ENCODE peak calls at places on chromosomes 11 and 22, in nine cellular contexts. F is transverse colon, E is gastrocnemius medialis, Q is thyroid gland, A is breast epithelium, C is right lobe of liver, R is prostate gland, V is stomach, M is Peyer's patch. T is an unnamed sample.

GRCh38 chr11:46238078-46238966 is 39.1 kb upstream of the CREB3L1 start:
- DNase-seq in F (peak; percentile 73), E (no peak), Q (peak; percentile 44), A (no peak), C (peak; percentile 78), R (peak; percentile 14), V (peak; percentile 74), M (peak; percentile 48), T (peak; percentile 88)

GRCh38 chr11:76810151-76810853 is 27.1 kb downstream of the TSKU start:
- DNase-seq in F (peak; percentile 64), E (no peak), Q (peak; percentile 40), A (peak; percentile 19), C (no peak), R (no peak), V (no peak), M (no peak), T (peak; percentile 56)

GRCh38 chr11:14443642-14444041 is 56.0 kb downstream of the COPB1 start:
- DNase-seq in F (peak; percentile 27), E (no peak), Q (no peak), A (no peak), C (peak; percentile 67), R (no peak), V (peak; percentile 48), M (no peak), T (peak; percentile 85)

GRCh38 chr11:71171576-71171975 is 80.8 kb downstream of the SHANK2 start:
- DNase-seq in F (no peak), E (no peak), Q (no peak), A (no peak), C (no peak), R (no peak), V (no peak), M (no peak), T (no peak)

GRCh38 chr11:10023202-10023601 is 270.8 kb downstream of the SBF2 start:
- DNase-seq in F (no peak), E (no peak), Q (no peak), A (no peak), C (no peak), R (no peak), V (no peak), M (no peak), T (no peak)

GRCh38 chr11:69948256-69949141 is 129.3 kb upstream of the FGF3 start:
- DNase-seq in F (peak; percentile 48), E (no peak), Q (no peak), A (no peak), C (peak; percentile 52), R (no peak), V (peak; percentile 65), M (no peak), T (no peak)

GRCh38 chr11:58493676-58494075 is 14.2 kb downstream of the OR5B21 start:
- DNase-seq in F (no peak), E (no peak), Q (no peak), A (no peak), C (no peak), R (no peak), V (no peak), M (no peak), T (no peak)

GRCh38 chr22:17808688-17809403 is 34.6 kb upstream of the BID start:
- DNase-seq in F (no peak), E (peak; percentile 62), Q (no peak), A (no peak), C (no peak), R (no peak), V (no peak), M (no peak), T (no peak)

GRCh38 chr11:68383976-68384501 is 71.6 kb downstream of the LRP5 start:
- DNase-seq in F (peak; percentile 75), E (peak; percentile 45), Q (peak; percentile 65), A (no peak), C (no peak), R (peak; percentile 47), V (peak; percentile 71), M (peak; percentile 71), T (peak; percentile 66)

GRCh38 chr22:41939981-41940852 is 6.7 kb downstream of the CENPM start:
- DNase-seq in F (peak; percentile 94), E (peak; percentile 41), Q (no peak), A (peak; percentile 80), C (no peak), R (peak; percentile 75), V (peak; percentile 83), M (peak; percentile 99), T (no peak)
- H3K36me3 ChIP-seq in F (no peaks in the 10 kb centered on the region), E (no peaks in the 10 kb centered on the region), Q (no peaks in the 10 kb centered on the region), A (no peaks in the 10 kb centered on the region), C (no peaks in the 10 kb centered on the region), R (no peaks in the 10 kb centered on the region), V (no peaks in the 10 kb centered on the region), M (no peaks in the 10 kb centered on the region), T (no peaks in the 10 kb centered on the region)

DNA sequence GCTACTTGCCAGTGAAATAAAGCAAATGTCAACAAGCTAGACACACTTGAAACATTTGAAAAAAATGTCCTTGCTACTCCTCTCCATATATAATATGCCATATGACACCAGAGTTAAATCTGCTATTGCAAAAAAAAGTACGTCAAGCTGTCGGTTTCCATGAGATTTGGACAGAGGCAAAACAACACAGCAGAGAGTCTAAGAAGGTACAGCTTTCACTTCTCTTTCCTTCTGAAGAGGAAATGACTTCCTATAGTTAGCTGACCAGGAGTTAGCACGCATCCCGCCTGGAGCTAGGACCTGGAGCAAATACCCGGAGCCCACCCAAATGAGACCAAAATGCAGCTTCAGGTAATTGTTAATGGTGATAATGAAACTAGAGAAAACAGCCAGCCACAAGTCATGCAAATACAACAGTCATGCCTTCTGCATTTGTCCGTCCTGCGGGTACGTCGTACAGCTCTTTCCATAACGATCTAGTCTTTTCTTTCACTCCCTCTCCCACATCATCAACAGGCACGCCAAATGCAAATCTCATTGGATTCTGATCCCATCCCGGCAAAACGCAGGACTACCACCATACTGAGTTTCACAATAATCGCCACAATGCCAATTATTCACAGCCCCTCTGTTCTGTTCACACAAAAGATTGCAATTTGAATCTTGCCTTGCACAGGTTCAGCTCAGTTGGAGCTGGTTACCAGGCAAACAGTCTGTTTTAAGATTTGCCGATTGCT is 395.0 kb upstream of the CCDC90B start:
- DNase-seq in F (no peak), E (no peak), Q (peak; percentile 17), A (no peak), C (no peak), R (peak; percentile 6), V (no peak), M (no peak), T (no peak)
- H3K4me3 ChIP-seq in F (no peak overlapping the region), E (peak overlapping the region; percentile 40), Q (no peak overlapping the region), A (peak overlapping the region; percentile 42), C (no peak overlapping the region), R (peak overlapping the region; percentile 30), V (peak overlapping the region; percentile 45), M (no peak overlapping the region), T (no peak overlapping the region)

GRCh38 chr22:39522567-39523300 is 2.4 kb downstream of the ATF4 start:
- DNase-seq in F (peak; percentile 69), E (peak; percentile 86), Q (peak; percentile 46), A (no peak), C (peak; percentile 38), R (peak; percentile 82), V (peak; percentile 56), M (no peak), T (peak; percentile 73)

GRCh38 chr22:39519681-39520053 is 695 bp upstream of the ATF4 start:
- DNase-seq in F (peak; percentile 69), E (peak; percentile 64), Q (peak; percentile 69), A (no peak), C (peak; percentile 79), R (peak; percentile 57), V (peak; percentile 62), M (peak; percentile 54), T (peak; percentile 75)

GRCh38 chr22:39518996-39519680 is 1.2 kb upstream of the ATF4 start:
- DNase-seq in F (peak; percentile 51), E (no peak), Q (no peak), A (no peak), C (peak; percentile 3), R (no peak), V (no peak), M (no peak), T (peak; percentile 51)

GRCh38 chr22:39520054-39520873 is at the start of gene ATF4:
- DNase-seq in F (peak; percentile 98), E (peak; percentile 99), Q (peak; percentile 99), A (peak; percentile 98), C (peak; percentile 97), R (peak; percentile 98), V (peak; percentile 98), M (peak; percentile 97), T (peak; percentile 99)

DNA sequence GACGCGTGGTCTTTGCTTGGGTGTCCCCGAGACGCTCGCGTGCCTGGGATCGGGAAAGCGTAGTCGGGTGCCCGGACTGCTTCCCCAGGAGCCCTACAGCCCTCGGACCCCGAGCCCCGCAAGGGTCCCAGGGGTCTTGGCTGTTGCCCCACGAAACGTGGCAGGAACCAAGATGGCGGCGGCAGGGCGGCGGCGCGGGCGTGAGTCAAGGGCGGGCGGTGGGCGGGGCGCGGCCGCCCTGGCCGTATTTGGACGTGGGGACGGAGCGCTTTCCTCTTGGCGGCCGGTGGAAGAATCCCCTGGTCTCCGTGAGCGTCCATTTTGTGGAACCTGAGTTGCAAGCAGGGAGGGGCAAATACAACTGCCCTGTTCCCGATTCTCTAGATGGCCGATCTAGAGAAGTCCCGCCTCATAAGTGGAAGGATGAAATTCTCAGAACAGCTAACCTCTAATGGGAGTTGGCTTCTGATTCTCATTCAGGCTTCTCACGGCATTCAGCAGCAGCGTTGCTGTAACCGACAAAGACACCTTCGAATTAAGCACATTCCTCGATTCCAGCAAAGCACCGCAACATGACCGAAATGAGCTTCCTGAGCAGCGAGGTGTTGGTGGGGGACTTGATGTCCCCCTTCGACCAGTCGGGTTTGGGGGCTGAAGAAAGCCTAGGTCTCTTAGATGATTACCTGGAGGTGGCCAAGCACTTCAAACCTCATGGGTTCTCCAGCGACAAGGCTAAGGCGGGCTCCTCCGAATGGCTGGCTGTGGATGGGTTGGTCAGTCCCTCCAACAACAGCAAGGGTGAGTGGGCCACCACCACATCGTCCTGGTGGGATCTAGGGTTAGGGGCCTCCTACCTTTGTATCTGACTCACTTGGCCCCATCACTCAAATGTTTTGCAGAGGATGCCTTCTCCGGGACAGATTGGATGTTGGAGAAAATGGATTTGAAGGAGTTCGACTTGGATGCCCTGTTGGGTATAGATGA is 804 bp downstream of the ATF4 start:
- DNase-seq in F (peak; percentile 84), E (peak; percentile 87), Q (peak; percentile 81), A (peak; percentile 69), C (peak; percentile 84), R (peak; percentile 66), V (peak; percentile 77), M (peak; percentile 74), T (peak; percentile 87)
- TF ChIP-seq POLR2A in F (no peak), E (no peak), Q (no peak), A (no peak), C (no peak), R (no peak), V (no peak), M (no peak), T (no peak)

GRCh38 chr11:111360150-111361043 is 18.7 kb downstream of the POU2AF1 start:
- DNase-seq in F (peak; percentile 81), E (no peak), Q (no peak), A (no peak), C (peak; percentile 89), R (no peak), V (peak; percentile 91), M (no peak), T (no peak)

GRCh38 chr11:111361874-111362273 is 17.2 kb downstream of the POU2AF1 start:
- DNase-seq in F (peak; percentile 49), E (no peak), Q (no peak), A (no peak), C (no peak), R (no peak), V (peak; percentile 55), M (no peak), T (no peak)

GRCh38 chr11:111362887-111363411 is 16.1 kb downstream of the POU2AF1 start:
- DNase-seq in F (peak; percentile 45), E (no peak), Q (peak; percentile 86), A (peak; percentile 63), C (peak; percentile 93), R (peak; percentile 82), V (peak; percentile 93), M (no peak), T (no peak)

GRCh38 chr11:111359223-111360149 is 19.6 kb downstream of the POU2AF1 start:
- DNase-seq in F (no peak), E (no peak), Q (no peak), A (no peak), C (no peak), R (no peak), V (no peak), M (no peak), T (no peak)

GRCh38 chr11:111361082-111361801 is 17.8 kb downstream of the POU2AF1 start:
- DNase-seq in F (no peak), E (no peak), Q (no peak), A (no peak), C (no peak), R (no peak), V (no peak), M (no peak), T (no peak)
- H3K36me3 ChIP-seq in F (no peaks in the 10 kb centered on the region), E (no peaks in the 10 kb centered on the region), Q (no peaks in the 10 kb centered on the region), A (no peaks in the 10 kb centered on the region), C (no peaks in the 10 kb centered on the region), R (no peaks in the 10 kb centered on the region), V (no peaks in the 10 kb centered on the region), M (no peaks in the 10 kb centered on the region), T (no peaks in the 10 kb centered on the region)

T was measured in adrenal gland.